ENCODE peak calls at places on chromosomes 6 and 20, in four cellular contexts. C is H1, V is GM12892, L is K562. D is an unnamed sample.

GRCh38 chr6:7542878-7543394 is 1.5 kb downstream of the DSP start:
- DNase-seq in C (peak; percentile 50), V (peak; percentile 20), L (no peak), D (no peak)

GRCh38 chr6:47135772-47136171 is 93.6 kb upstream of the ADGRF1 start:
- DNase-seq in C (no peak), V (no peak), L (peak; percentile 44), D (no peak)

GRCh38 chr6:164230804-164231203 is 816.3 kb downstream of the QKI start:
- DNase-seq in C (no peak), V (no peak), L (no peak), D (no peak)

GRCh38 chr20:40481337-40481736 is 207.7 kb downstream of the MAFB start:
- DNase-seq in C (no peak), V (no peak), L (no peak), D (no peak)

GRCh38 chr6:105326838-105327745 is 75.8 kb downstream of the PREP start:
- DNase-seq in C (no peak), V (no peak), L (no peak), D (no peak)

GRCh38 chr20:61331542-61331941 is 79.5 kb downstream of the CDH4 start:
- DNase-seq in C (no peak), V (peak; percentile 26), L (no peak), D (no peak)

GRCh38 chr20:24955045-24955444 is 6.0 kb downstream of the CST7 start:
- DNase-seq in C (no peak), V (peak; percentile 32), L (no peak), D (peak; percentile 48)

GRCh38 chr6:33750244-33750991 is 3.7 kb upstream of the IP6K3 start:
- DNase-seq in C (no peak), V (no peak), L (no peak), D (no peak)

GRCh38 chr20:199996-200395 is 10.5 kb upstream of the DEFB128 start:
- DNase-seq in C (no peak), V (no peak), L (no peak), D (no peak)

GRCh38 chr20:45842169-45842812 is 8.7 kb downstream of the SNX21 start:
- DNase-seq in C (no peak), V (peak; percentile 53), L (no peak), D (peak; percentile 64)

GRCh38 chr6:111552241-111552744 is 53.4 kb downstream of the TRAF3IP2 start:
- DNase-seq in C (peak; percentile 51), V (no peak), L (no peak), D (no peak)

GRCh38 chr20:50982372-50982771 is 23.8 kb downstream of the MOCS3 start:
- DNase-seq in C (no peak), V (no peak), L (no peak), D (no peak)

GRCh38 chr6:148203970-148204369 is 138.7 kb upstream of the SASH1 start:
- DNase-seq in C (no peak), V (no peak), L (no peak), D (peak; percentile 9)

GRCh38 chr6:21869085-21869771 is 275.7 kb downstream of the SOX4 start:
- DNase-seq in C (no peak), V (no peak), L (no peak), D (no peak)

GRCh38 chr20:50129662-50130345 is 16.9 kb upstream of the UBE2V1 start:
- DNase-seq in C (no peak), V (no peak), L (peak; percentile 95), D (peak; percentile 42)

GRCh38 chr20:46954490-46955038 is 59.9 kb downstream of the EYA2 start:
- DNase-seq in C (no peak), V (no peak), L (no peak), D (no peak)

GRCh38 chr20:63409834-63410435 is 48.8 kb upstream of the CHRNA4 start:
- DNase-seq in C (no peak), V (no peak), L (no peak), D (no peak)
- TF ChIP-seq POLR2A in C (no peak), V (no peak), L (no peak), D (no peak)

GRCh38 chr6:167807200-167807599 is 19.5 kb upstream of the AFDN start:
- DNase-seq in C (no peak), V (no peak), L (no peak), D (no peak)

GRCh38 chr6:167817016-167817415 is 9.7 kb upstream of the AFDN start:
- DNase-seq in C (no peak), V (no peak), L (no peak), D (no peak)

GRCh38 chr6:167815296-167815980 is 11.3 kb upstream of the AFDN start:
- DNase-seq in C (no peak), V (no peak), L (peak; percentile 42), D (no peak)

GRCh38 chr6:167811040-167811439 is 15.7 kb upstream of the AFDN start:
- DNase-seq in C (no peak), V (no peak), L (no peak), D (no peak)

DNA sequence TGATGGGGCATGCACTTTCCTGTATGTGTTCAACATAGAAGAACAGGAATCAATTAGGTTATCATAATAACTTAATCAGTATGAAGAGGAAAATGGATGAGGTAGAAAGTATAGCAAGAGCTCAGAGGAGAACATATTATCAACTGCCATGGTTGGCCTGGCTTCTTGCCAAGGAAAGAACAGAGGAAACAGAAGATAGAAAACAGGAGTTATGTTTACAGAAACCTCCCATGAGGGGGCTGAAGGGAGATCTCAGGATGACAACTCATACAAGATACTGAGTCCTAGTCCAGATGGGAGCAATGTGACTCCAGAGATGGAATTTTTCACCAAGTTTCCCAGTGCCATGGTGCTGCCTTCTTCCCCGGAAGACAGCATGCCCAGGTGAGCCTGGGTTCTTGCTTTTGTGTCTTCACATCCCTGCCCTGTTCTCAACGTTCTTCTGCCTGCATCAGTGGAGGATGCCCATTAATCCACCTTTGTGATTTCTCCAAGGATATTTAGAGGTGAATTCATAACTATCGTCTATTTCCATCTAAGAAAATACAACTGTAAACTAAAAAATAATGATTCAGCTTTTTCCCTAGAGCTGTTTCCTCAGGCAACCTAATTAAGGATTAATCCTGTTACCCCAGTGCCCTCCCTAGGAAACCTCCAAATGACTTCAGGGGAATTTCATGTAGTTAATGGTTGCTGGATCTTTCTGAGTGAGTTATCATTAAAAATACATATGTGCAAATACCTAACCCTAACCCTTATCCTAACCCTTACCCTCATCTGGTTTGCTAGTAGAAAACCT is 14.8 kb upstream of the AFDN start:
- DNase-seq in C (no peak), V (no peak), L (peak; percentile 69), D (no peak)
- TF ChIP-seq TAF1 in C (no peak), V (no peak), L (no peak), D (no peak)

GRCh38 chr20:33716498-33716897 is 3.6 kb downstream of the PXMP4 start:
- DNase-seq in C (no peak), V (no peak), L (no peak), D (no peak)

GRCh38 chr20:33719277-33719988 is 677 bp downstream of the PXMP4 start:
- DNase-seq in C (no peak), V (no peak), L (no peak), D (no peak)

GRCh38 chr20:33724439-33725094 is 4.5 kb upstream of the PXMP4 start:
- DNase-seq in C (no peak), V (no peak), L (no peak), D (no peak)

GRCh38 chr20:33721391-33722140 is 1.5 kb upstream of the PXMP4 start:
- DNase-seq in C (no peak), V (no peak), L (no peak), D (no peak)

DNA sequence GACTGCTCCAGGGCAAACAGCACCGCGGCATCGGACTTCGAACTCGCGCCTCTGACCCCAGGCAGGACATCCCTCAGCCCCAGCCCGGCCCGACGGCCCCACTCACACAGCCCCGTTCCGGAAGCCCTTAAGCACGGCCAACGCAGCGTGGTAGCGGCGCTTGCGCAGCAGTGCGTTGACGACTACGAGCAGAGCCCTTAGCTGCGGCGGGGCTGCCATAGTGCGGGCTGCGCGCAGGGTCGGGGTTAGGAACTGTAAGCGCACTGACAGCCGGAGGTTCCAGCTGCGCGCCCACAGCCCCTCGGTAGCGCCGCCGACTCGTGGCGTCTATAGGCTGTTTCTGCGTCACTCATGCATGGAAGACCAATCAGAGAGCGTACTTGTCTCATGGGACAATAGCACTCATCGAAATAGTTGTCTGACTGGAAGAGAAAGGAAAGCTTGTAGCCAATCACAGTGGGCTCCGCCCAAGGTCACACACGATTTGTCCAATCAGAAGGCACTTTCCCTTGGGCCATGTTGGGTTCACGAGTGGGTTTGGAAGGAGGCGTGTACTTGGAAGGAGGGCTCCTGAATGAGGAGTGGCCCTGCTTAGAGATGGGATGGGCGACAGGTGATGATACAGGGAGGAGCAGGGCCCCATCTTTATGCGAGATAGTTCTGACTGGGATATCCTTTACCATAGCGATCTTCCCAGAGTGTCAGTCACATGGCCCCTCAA is at the start of gene PXMP4:
- DNase-seq in C (peak; percentile 57), V (peak; percentile 92), L (peak; percentile 98), D (peak; percentile 95)
- TF ChIP-seq POLR2A in C (no peak), V (peak; percentile 44), L (peak; percentile 75), D (peak; percentile 26)

GRCh38 chr20:43379239-43379917 is 78.3 kb upstream of the SRSF6 start:
- DNase-seq in C (no peak), V (no peak), L (no peak), D (no peak)
- TF ChIP-seq TAF1 in C (no peak), V (no peak), L (no peak), D (no peak)

DNA sequence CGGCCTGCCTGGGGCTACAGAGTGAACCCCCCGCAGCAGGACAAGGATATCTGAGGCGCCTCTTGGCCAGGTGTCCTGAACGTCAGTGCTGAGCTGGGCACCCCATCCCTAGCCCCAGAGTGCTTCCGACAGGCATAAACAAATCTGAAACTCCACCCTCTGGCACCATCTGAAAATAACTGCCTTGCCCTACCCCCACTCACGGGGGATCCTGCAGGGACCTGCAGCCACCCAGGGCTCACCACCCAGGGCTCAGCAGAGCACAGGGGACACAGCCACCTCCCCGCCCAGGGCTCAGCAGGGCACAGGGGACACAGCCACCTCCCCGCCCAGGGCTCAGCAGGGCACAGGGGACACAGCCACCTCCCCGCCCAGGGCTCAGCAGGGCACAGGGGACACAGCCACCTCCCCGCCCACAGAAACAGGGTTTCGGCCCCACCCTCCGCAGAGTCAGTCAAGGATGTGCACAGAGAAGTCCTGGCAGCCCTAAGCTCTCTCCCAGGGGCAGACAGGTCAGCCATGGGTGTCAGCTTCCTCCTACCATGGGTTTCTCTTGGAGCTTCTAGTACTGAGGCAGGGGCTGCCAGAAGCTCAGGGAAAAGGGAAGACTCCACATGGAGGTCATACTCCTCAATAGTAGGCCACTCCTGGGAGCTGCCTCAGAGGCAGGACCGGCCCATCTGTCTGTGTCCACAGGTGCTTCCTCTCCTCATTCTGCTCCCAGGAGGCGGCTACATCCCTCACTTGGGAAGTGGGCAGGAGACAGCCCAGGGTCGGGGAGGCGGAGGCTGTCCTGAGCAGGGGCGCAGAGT is 4.6 kb downstream of the UCKL1 start:
- DNase-seq in C (no peak), V (no peak), L (no peak), D (no peak)
- TF ChIP-seq POLR2A in C (no peak), V (no peak), L (no peak), D (no peak)

DNA sequence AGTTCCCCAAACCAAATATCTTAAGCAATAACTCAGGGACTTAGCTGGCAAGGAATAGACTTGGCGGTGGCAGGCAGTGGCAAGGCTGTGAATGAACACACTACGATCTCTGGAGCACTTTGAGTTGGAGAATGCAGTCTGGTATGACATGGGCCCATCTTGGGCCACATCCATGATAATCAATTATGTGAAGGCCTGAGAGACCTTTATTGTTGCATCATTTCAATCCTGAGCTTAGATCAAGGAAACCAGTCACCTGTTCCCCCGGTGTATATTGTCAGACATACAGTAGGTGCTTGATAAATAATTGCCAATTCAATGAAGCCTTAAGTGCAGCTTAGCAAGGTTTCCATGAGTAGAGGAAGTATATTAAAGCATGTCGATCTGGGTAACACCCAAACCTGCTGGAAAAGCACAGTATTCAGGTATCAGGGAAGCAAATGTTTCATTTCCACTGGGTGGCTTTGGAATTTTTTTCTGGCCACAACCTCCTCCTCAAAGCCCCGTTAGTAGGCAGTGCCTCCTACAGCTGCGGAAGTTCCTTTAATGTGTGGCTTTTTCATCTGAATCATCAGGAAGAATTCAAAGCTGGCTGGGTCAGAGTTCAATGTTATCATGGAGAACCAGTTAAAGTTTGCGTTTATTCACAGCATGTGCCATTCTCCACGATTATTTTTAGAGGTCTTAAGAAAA is 10.2 kb downstream of the CASS4 start:
- DNase-seq in C (no peak), V (no peak), L (peak; percentile 60), D (no peak)
- TF ChIP-seq TAF1 in C (no peak), V (no peak), L (no peak), D (no peak)

D was measured in GM12891.